ENCODE peak calls at places on chromosomes 12 and 14, in seven cellular contexts. F, K, W, U, Q, X and J are unnamed samples.
A peak's percentile ranks its signal among the peaks of the same experiment; 100 is the strongest.

GRCh38 chr12:15979096-15980091 is 68.3 kb downstream of the DERA start:
- DNase-seq in F (no peak), K (peak; percentile 7), W (no peak), U (no peak), Q (peak; percentile 62), X (no peak), J (peak; percentile 21)

GRCh38 chr14:50249118-50249775 is 17.9 kb upstream of the SOS2 start:
- DNase-seq in F (no peak), K (no peak), W (no peak), U (no peak), Q (no peak), X (no peak), J (no peak)

GRCh38 chr12:101992091-101992490 is 69.7 kb downstream of the WASHC3 start:
- DNase-seq in F (no peak), K (no peak), W (no peak), U (no peak), Q (no peak), X (no peak), J (no peak)

GRCh38 chr14:68937790-68938514 is 41.1 kb downstream of the ACTN1 start:
- DNase-seq in F (peak; percentile 36), K (no peak), W (peak; percentile 18), U (peak; percentile 65), Q (no peak), X (no peak), J (no peak)

GRCh38 chr12:26853303-26854027 is 20.5 kb upstream of the ITPR2 start:
- DNase-seq in F (peak; percentile 73), K (peak; percentile 66), W (peak; percentile 69), U (peak; percentile 70), Q (peak; percentile 70), X (peak; percentile 50), J (peak; percentile 62)

GRCh38 chr12:105342464-105342863 is 12.0 kb downstream of the C12orf75 start:
- DNase-seq in F (no peak), K (no peak), W (no peak), U (no peak), Q (no peak), X (no peak), J (no peak)

GRCh38 chr12:8629486-8630033 is 16.9 kb upstream of the AICDA start:
- DNase-seq in F (no peak), K (no peak), W (no peak), U (no peak), Q (peak; percentile 79), X (no peak), J (no peak)

GRCh38 chr14:73026243-73026844 is 562 bp downstream of the ZFYVE1 start:
- DNase-seq in F (no peak), K (no peak), W (no peak), U (no peak), Q (no peak), X (no peak), J (peak; percentile 55)

GRCh38 chr12:8108808-8109398 is 14.5 kb upstream of the CLEC4A start:
- DNase-seq in F (peak; percentile 78), K (peak; percentile 54), W (peak; percentile 67), U (peak; percentile 75), Q (peak; percentile 73), X (peak; percentile 44), J (peak; percentile 51)

GRCh38 chr14:63542231-63542999 is 762 bp downstream of the PPP2R5E start:
- DNase-seq in F (peak; percentile 8), K (peak; percentile 81), W (peak; percentile 11), U (no peak), Q (peak; percentile 36), X (no peak), J (peak; percentile 14)

GRCh38 chr14:76352639-76353281 is 23.2 kb upstream of the ESRRB start:
- DNase-seq in F (peak; percentile 76), K (peak; percentile 81), W (peak; percentile 31), U (peak; percentile 65), Q (peak; percentile 81), X (peak; percentile 22), J (peak; percentile 37)

GRCh38 chr12:79407671-79408622 is 282.8 kb downstream of the PAWR start:
- DNase-seq in F (peak; percentile 4), K (peak; percentile 51), W (no peak), U (peak; percentile 33), Q (peak; percentile 87), X (no peak), J (peak; percentile 48)

GRCh38 chr14:99757331-99758070 is 35.7 kb upstream of the EML1 start:
- DNase-seq in F (no peak), K (peak; percentile 43), W (no peak), U (no peak), Q (peak; percentile 94), X (no peak), J (peak; percentile 80)